ENCODE peak calls at places on chromosomes 16 and 17, in five cellular contexts. B, D, P, R and E are unnamed samples.

GRCh38 chr17:62178579-62178978 is 113.5 kb upstream of the MED13 start:
- DNase-seq in B (no peak), D (no peak), P (no peak), R (peak; percentile 78), E (no peak)

GRCh38 chr17:58402679-58403078 is 14.7 kb downstream of the RNF43 start:
- DNase-seq in B (no peak), D (no peak), P (no peak), R (peak; percentile 46), E (peak; percentile 30)

GRCh38 chr17:13558588-13558987 is 43.1 kb downstream of the HS3ST3A1 start:
- DNase-seq in B (no peak), D (no peak), P (no peak), R (no peak), E (no peak)

GRCh38 chr16:4904108-4904941 is 32.6 kb downstream of the PPL start:
- DNase-seq in B (no peak), D (no peak), P (no peak), R (no peak), E (peak; percentile 59)

GRCh38 chr17:34308376-34308775 is 10.9 kb upstream of the CCL8 start:
- DNase-seq in B (no peak), D (no peak), P (no peak), R (no peak), E (no peak)

GRCh38 chr17:59425085-59425901 is 93.8 kb downstream of the YPEL2 start:
- DNase-seq in B (peak; percentile 85), D (no peak), P (no peak), R (no peak), E (no peak)

GRCh38 chr16:21663889-21664647 is at the start of gene OTOA:
- DNase-seq in B (peak; percentile 74), D (no peak), P (no peak), R (no peak), E (peak; percentile 86)

GRCh38 chr16:2088759-2089358 is 41.1 kb downstream of the TSC2 start:
- DNase-seq in B (no peak), D (no peak), P (no peak), R (no peak), E (no peak)

GRCh38 chr16:57043248-57043647 is 49.1 kb upstream of the CPNE2 start:
- DNase-seq in B (no peak), D (no peak), P (no peak), R (no peak), E (no peak)

GRCh38 chr17:76697702-76698465 is 12.9 kb downstream of the MXRA7 start:
- DNase-seq in B (peak; percentile 86), D (peak; percentile 89), P (no peak), R (no peak), E (peak; percentile 87)

GRCh38 chr16:47018223-47018891 is 44.9 kb upstream of the DNAJA2 start:
- DNase-seq in B (peak; percentile 76), D (no peak), P (no peak), R (peak; percentile 28), E (peak; percentile 69)

GRCh38 chr17:524570-524969 is 172.0 kb upstream of the RPH3AL start:
- DNase-seq in B (no peak), D (no peak), P (no peak), R (no peak), E (no peak)

GRCh38 chr17:49339359-49339758 is 22.7 kb downstream of the ZNF652 start:
- DNase-seq in B (no peak), D (no peak), P (no peak), R (no peak), E (no peak)

GRCh38 chr17:49494937-49495841 is at the start of gene NGFR:
- DNase-seq in B (peak; percentile 96), D (no peak), P (no peak), R (no peak), E (peak; percentile 98)